ENCODE peak calls at places on chromosomes 2 and 18, in five cellular contexts. U is stimulated activated CD8-positive, alpha-beta memory T cell treated with anti-CD3 and anti-CD28 coated beads, Interleukin-7, amount 100 ng/mL, for 1 hour; N is activated T-cell treated with anti-CD3 and anti-CD28 coated beads for 1 hour; Y is amygdala; A is Peyer's patch. V is an unnamed sample.

GRCh38 chr18:74529811-74530583 is 4.3 kb upstream of the CNDP1 start:
- DNase-seq in U (no peak), Y (no peak), A (peak), N (no peak), V (no peak)

GRCh38 chr2:178193823-178194599 is at the start of gene OSBPL6:
- DNase-seq in Y (peak), N (peak), A (peak), U (no peak), V (peak)

GRCh38 chr18:74994502-74995403 is 214.2 kb downstream of the PTGR3 start:
- DNase-seq in A (no peak), N (no peak), Y (no peak), U (no peak), V (no peak)

GRCh38 chr18:3758531-3758930 is 308.6 kb downstream of the TGIF1 start:
- DNase-seq in U (no peak), Y (no peak), N (no peak), A (no peak), V (no peak)

GRCh38 chr18:24395049-24395780 is 2.4 kb downstream of the OSBPL1A start:
- DNase-seq in U (no peak), N (no peak), A (no peak), Y (no peak), V (no peak)

GRCh38 chr2:191748050-191748449 is 70.1 kb downstream of the NABP1 start:
- DNase-seq in U (no peak), N (no peak), A (no peak), Y (no peak), V (no peak)

GRCh38 chr2:188786368-188786781 is 187.8 kb upstream of the COL3A1 start:
- DNase-seq in U (no peak), Y (no peak), A (no peak), N (no peak), V (no peak)

GRCh38 chr2:120460511-120460910 is 114.6 kb downstream of the INHBB start:
- DNase-seq in A (no peak), Y (no peak), N (no peak), U (no peak), V (no peak)

GRCh38 chr2:51997571-51997970 is 965.6 kb upstream of the NRXN1 start:
- DNase-seq in Y (no peak), N (no peak), A (no peak), U (no peak), V (no peak)

V was measured in substantia nigra.